ENCODE peak calls at places on chromosomes 3 and 15, in six cellular contexts. B is HepG2, F is GM12891, N is H1, G is K562, D is GM12878. K is an unnamed sample.
A peak's percentile ranks its signal among the peaks of the same experiment; 100 is the strongest.

GRCh38 chr3:195203631-195204030 is 67.3 kb downstream of the XXYLT1 start:
- DNase-seq in B (no peak), N (no peak), D (no peak), G (peak; percentile 46), F (no peak), K (no peak)

GRCh38 chr15:94162946-94163345 is 68.4 kb upstream of the MCTP2 start:
- DNase-seq in N (no peak), B (no peak), D (no peak), F (no peak), G (no peak), K (no peak)

GRCh38 chr15:90200534-90201139 is 493 bp upstream of the SEMA4B start:
- DNase-seq in D (no peak), N (no peak), G (peak; percentile 27), B (no peak), F (no peak), K (no peak)

GRCh38 chr3:85030052-85030451 is 71.3 kb downstream of the CADM2 start:
- DNase-seq in G (no peak), N (no peak), D (no peak), B (no peak), F (no peak), K (no peak)

GRCh38 chr3:152302521-152303021 is 33.8 kb downstream of the MBNL1 start:
- DNase-seq in N (no peak), G (no peak), F (no peak), D (peak; percentile 68), B (peak; percentile 78), K (no peak)

GRCh38 chr3:2568929-2569328 is 470.3 kb downstream of the CNTN4 start:
- DNase-seq in B (no peak), F (no peak), G (no peak), D (no peak), N (no peak), K (no peak)

GRCh38 chr3:177459397-177459796 is 262.1 kb upstream of the TBL1XR1 start:
- DNase-seq in G (no peak), N (no peak), B (no peak), F (no peak), D (no peak), K (no peak)

GRCh38 chr3:177371903-177372302 is 174.6 kb upstream of the TBL1XR1 start:
- DNase-seq in F (no peak), G (no peak), D (no peak), N (no peak), B (no peak), K (no peak)

GRCh38 chr3:160486459-160486869 is 36.9 kb upstream of the TRIM59 start:
- DNase-seq in D (no peak), G (no peak), N (no peak), F (no peak), B (peak; percentile 15), K (no peak)

GRCh38 chr3:48503406-48504050 is 446 bp downstream of the SHISA5 start:
- DNase-seq in D (no peak), G (peak; percentile 51), B (no peak), F (no peak), N (no peak), K (no peak)

GRCh38 chr3:79769234-79769633 is 1.4 kb upstream of the ROBO1 start:
- DNase-seq in F (no peak), N (no peak), G (no peak), D (no peak), B (no peak), K (no peak)

GRCh38 chr3:184168363-184169120 is 6.1 kb upstream of the AP2M1 start:
- DNase-seq in F (no peak), N (no peak), B (no peak), G (no peak), D (no peak), K (no peak)

GRCh38 chr3:49611291-49611690 is 57.0 kb downstream of the BSN start:
- DNase-seq in B (no peak), D (no peak), F (no peak), N (no peak), G (no peak), K (no peak)

GRCh38 chr3:38816026-38816425 is at the start of gene SCN10A:
- DNase-seq in B (no peak), G (no peak), D (no peak), F (no peak), N (no peak), K (no peak)

GRCh38 chr15:56052389-56053045 is 59.1 kb upstream of the NEDD4 start:
- DNase-seq in B (peak; percentile 13), D (no peak), F (peak; percentile 13), N (no peak), G (peak; percentile 31), K (peak; percentile 15)

GRCh38 chr3:49805367-49805782 is 2.3 kb downstream of the INKA1 start:
- DNase-seq in N (no peak), B (no peak), D (no peak), G (no peak), F (no peak), K (no peak)

GRCh38 chr3:74091204-74091603 is 466.5 kb upstream of the PDZRN3 start:
- DNase-seq in B (no peak), G (no peak), N (no peak), D (no peak), F (no peak), K (no peak)

GRCh38 chr15:72890043-72890442 is 106.5 kb upstream of the ADPGK start:
- DNase-seq in F (no peak), B (no peak), N (no peak), D (no peak), G (no peak), K (no peak)

GRCh38 chr3:192183109-192183508 is 544.2 kb downstream of the FGF12 start:
- DNase-seq in D (no peak), N (no peak), G (no peak), B (no peak), F (no peak), K (no peak)

GRCh38 chr3:101091489-101091888 is 98.3 kb upstream of the ABI3BP start:
- DNase-seq in D (no peak), N (no peak), F (no peak), G (peak; percentile 4), B (peak; percentile 5), K (no peak)

GRCh38 chr15:43253431-43254403 is 13.0 kb downstream of the TGM5 start:
- DNase-seq in D (peak; percentile 89), N (no peak), F (no peak), G (no peak), B (no peak), K (no peak)

GRCh38 chr3:181969925-181970324 is 258.2 kb downstream of the SOX2 start:
- DNase-seq in F (no peak), G (no peak), B (no peak), D (no peak), N (no peak), K (no peak)

GRCh38 chr3:38117163-38117716 is 19.7 kb downstream of the ACAA1 start:
- DNase-seq in G (no peak), B (no peak), F (no peak), D (no peak), N (no peak), K (no peak)

GRCh38 chr15:99016680-99017321 is 9.2 kb upstream of the PGPEP1L start:
- DNase-seq in G (no peak), F (no peak), B (no peak), D (no peak), N (no peak), K (no peak)

GRCh38 chr3:198093082-198093679 is 133.2 kb downstream of the LMLN start:
- DNase-seq in F (no peak), B (no peak), G (no peak), N (no peak), D (no peak), K (no peak)

GRCh38 chr3:124965413-124965812 is 30.9 kb upstream of the MUC13 start:
- DNase-seq in D (peak; percentile 8), N (no peak), F (no peak), G (no peak), B (no peak), K (no peak)

GRCh38 chr3:153043729-153044314 is 118.2 kb upstream of the RAP2B start:
- DNase-seq in F (no peak), D (no peak), N (no peak), B (no peak), G (no peak), K (no peak)

DNA sequence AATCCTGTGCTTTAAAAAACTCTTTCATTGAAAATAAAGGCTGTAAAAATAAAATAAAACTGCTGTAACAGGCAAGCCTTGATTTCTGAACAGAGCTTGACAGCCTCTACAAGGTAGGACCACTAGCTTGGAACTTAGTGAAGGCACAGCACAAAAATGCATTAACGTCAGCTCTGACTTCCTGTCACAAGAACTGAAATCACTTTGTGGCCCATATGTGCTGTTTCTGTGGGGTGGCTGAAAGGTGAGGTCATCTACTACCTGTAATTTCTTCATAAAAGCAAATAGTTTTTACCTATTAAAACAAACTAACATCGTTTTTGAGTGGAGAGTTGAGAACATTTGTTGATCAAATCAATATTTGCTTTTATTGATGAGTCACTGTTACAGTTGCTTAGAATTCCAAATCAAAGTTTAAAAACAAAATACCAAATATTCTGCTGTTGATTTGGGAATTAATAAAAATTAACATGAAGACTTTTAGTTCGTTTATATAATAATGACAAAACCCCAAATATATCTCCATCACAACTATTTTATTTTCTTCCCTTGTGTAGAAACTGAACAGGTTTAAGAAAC is 1034.1 kb downstream of the MCTP2 start:
- DNase-seq in N (no peak), B (no peak), G (no peak), D (no peak), F (no peak), K (no peak)
- TF ChIP-seq POLR2A in N (no peak), B (no peak), G (no peak), D (no peak), F (no peak), K (no peak)

GRCh38 chr15:66411190-66411589 is 24.5 kb downstream of the MAP2K1 start:
- DNase-seq in D (no peak), G (no peak), F (no peak), B (no peak), N (no peak), K (no peak)
- TF ChIP-seq TAF1 in D (no peak), G (no peak), F (no peak), B (no peak), N (no peak), K (no peak)

DNA sequence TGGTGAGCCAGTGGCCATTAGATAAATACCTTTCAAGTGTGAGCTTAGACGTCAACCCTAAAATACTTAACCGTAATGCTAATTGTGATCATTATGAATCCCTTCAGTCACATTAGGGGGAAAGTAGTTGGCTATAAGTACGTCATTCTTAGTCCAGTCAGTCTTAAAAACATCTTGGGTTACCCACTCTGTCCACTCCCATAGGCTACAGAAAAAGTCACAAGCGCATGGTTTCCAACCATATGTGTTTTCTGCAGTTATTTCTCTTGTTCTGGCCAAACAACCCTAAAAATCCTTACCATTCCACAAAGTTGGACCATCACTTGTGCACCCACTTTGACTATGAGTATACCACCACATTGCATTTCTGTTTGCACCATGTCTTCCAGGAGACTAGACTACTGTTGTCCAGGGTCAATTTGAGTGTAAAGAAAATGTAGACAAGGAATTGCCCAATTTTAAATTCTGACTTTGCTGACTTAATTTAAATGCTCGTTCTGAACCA is 3.3 kb downstream of the RPL15 start:
- DNase-seq in F (no peak), G (no peak), D (no peak), N (no peak), B (no peak), K (no peak)
- TF ChIP-seq POLR2AphosphoS5 in F (no peak), G (peak; percentile 41), D (peak; percentile 73), N (peak; percentile 84), B (no peak), K (peak; percentile 63)

DNA sequence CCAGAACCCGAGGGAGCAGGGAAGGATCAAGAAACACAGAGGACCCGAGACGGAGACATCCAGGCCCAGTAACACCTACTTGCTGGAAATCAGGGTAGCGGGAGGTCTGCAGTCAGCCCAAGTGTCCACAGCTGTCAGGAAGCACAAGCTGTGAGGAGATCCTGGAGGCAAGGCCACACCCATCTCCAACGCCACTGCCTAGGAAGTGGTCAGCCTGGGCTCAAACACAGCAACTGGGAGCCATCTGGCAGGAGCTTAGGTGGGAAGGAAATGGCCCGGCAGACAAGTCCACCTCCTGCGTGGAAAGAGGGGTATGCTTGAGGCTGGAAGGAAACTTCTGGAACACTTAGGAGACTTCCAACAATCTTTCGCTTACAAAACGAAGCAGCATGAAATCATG is 407.1 kb downstream of the VPS13C start:
- DNase-seq in D (no peak), G (no peak), F (no peak), B (no peak), N (no peak), K (no peak)
- TF ChIP-seq POLR2A in D (no peak), G (no peak), F (no peak), B (no peak), N (no peak), K (no peak)